ENCODE peak calls at places on chromosomes 16 and 17, in four cellular contexts. B is GM12878, K is K562, H is HepG2. Q is an unnamed sample.

GRCh38 chr17:30551666-30552339 is 74.6 kb downstream of the GOSR1 start:
- DNase-seq in K (no peak), B (no peak), H (no peak), Q (no peak)

GRCh38 chr16:50282010-50282538 is 15.7 kb downstream of the ADCY7 start:
- DNase-seq in K (peak; percentile 38), B (peak; percentile 86), H (no peak), Q (no peak)

GRCh38 chr16:81693047-81693446 is 86.0 kb upstream of the PLCG2 start:
- DNase-seq in H (no peak), K (no peak), B (no peak), Q (no peak)

GRCh38 chr17:61139219-61139618 is 260.4 kb upstream of the TBX2 start:
- DNase-seq in H (no peak), K (no peak), B (peak; percentile 77), Q (no peak)

GRCh38 chr17:74935585-74936469 is at the start of gene OTOP3:
- DNase-seq in K (no peak), B (no peak), H (no peak), Q (no peak)

GRCh38 chr17:70668276-70668937 is 499.1 kb downstream of the KCNJ2 start:
- DNase-seq in H (no peak), K (no peak), B (no peak), Q (no peak)

GRCh38 chr16:53737563-53737962 is 33.6 kb downstream of the FTO start:
- DNase-seq in K (no peak), B (no peak), H (no peak), Q (peak; percentile 42)

GRCh38 chr17:2468270-2468669 is 43.4 kb downstream of the METTL16 start:
- DNase-seq in K (no peak), B (no peak), H (no peak), Q (no peak)

GRCh38 chr16:85090873-85091521 is 21.3 kb downstream of the CIBAR2 start:
- DNase-seq in B (no peak), K (no peak), H (no peak), Q (no peak)

GRCh38 chr17:31428512-31428911 is 37.0 kb downstream of the RAB11FIP4 start:
- DNase-seq in B (no peak), H (no peak), K (no peak), Q (no peak)

GRCh38 chr17:40949406-40949805 is 12.0 kb upstream of the KRT23 start:
- DNase-seq in B (no peak), H (peak; percentile 57), K (no peak), Q (no peak)

GRCh38 chr16:89120281-89120680 is 26.6 kb downstream of the ACSF3 start:
- DNase-seq in H (no peak), B (no peak), K (no peak), Q (no peak)

GRCh38 chr16:16059895-16060590 is 110.6 kb downstream of the ABCC1 start:
- DNase-seq in H (no peak), B (no peak), K (no peak), Q (no peak)

GRCh38 chr17:28228109-28228840 is 90.7 kb upstream of the TMEM97 start:
- DNase-seq in K (no peak), H (no peak), B (no peak), Q (peak; percentile 25)

GRCh38 chr17:52136173-52136572 is 22.3 kb downstream of the CA10 start:
- DNase-seq in H (no peak), B (no peak), K (no peak), Q (no peak)

GRCh38 chr16:73965591-73965990 is 331.0 kb upstream of the PSMD7 start:
- DNase-seq in B (no peak), H (no peak), K (no peak), Q (no peak)

GRCh38 chr17:44589316-44590071 is 32.2 kb downstream of the FZD2 start:
- DNase-seq in K (no peak), H (no peak), B (no peak), Q (no peak)

GRCh38 chr16:1152651-1153259 is at the start of gene CACNA1H:
- DNase-seq in K (peak; percentile 95), B (no peak), H (no peak), Q (peak; percentile 88)
- TF ChIP-seq SP1 in K (no peak), B (no peak), H (no peak), Q (no peak)

GRCh38 chr16:6684076-6684673 is 648.5 kb upstream of the RBFOX1 start:
- DNase-seq in B (no peak), K (peak; percentile 29), H (peak; percentile 5), Q (peak; percentile 23)

GRCh38 chr16:6687593-6687992 is 645.1 kb upstream of the RBFOX1 start:
- DNase-seq in H (no peak), B (no peak), K (peak; percentile 25), Q (no peak)

GRCh38 chr16:6682142-6682811 is 650.4 kb upstream of the RBFOX1 start:
- DNase-seq in K (peak; percentile 60), H (peak; percentile 20), B (no peak), Q (peak; percentile 56)
- TF ChIP-seq BHLHE40 in K (no peak), H (no peak), B (no peak), Q (no peak)

GRCh38 chr16:23353440-23353839 is 51.3 kb downstream of the SCNN1B start:
- DNase-seq in B (no peak), K (peak; percentile 42), H (no peak), Q (no peak)
- TF ChIP-seq SP1 in B (no peak), K (no peak), H (no peak), Q (no peak)

GRCh38 chr16:87897563-87898505 is 28.5 kb upstream of the SLC7A5 start:
- DNase-seq in H (no peak), B (no peak), K (no peak), Q (no peak)
- TF ChIP-seq BHLHE40 in H (no peak), B (no peak), K (no peak), Q (no peak)

GRCh38 chr17:76462556-76463290 is 4.7 kb upstream of the AANAT start:
- DNase-seq in K (no peak), B (no peak), H (no peak), Q (no peak)
- TF ChIP-seq SP1 in K (no peak), B (no peak), H (no peak), Q (no peak)